ENCODE peak calls at places on chromosomes 16 and 17, in nine cellular contexts. P is trophoblast cell; B is naive thymus-derived CD8-positive, alpha-beta T cell; F is Daoy; N is left ventricle myocardium inferior; R is activated CD4-positive, alpha-beta T cell treated with anti-CD3 and anti-CD28 coated beads, Interleukin-2, amount 10 ng/mL, durations not matched to agents 7 days and 5 days; Z is Caki2; C is H7; G is dorsolateral prefrontal cortex. I is an unnamed sample.

GRCh38 chr16:10681310-10682308 is 13.1 kb downstream of the TEKT5 start:
- DNase-seq in P (no peak), B (no peak), F (no peak), N (no peak), R (no peak), Z (no peak), C (no peak), G (no peak), I (no peak)

GRCh38 chr16:35195864-35196216 is 1736.4 kb downstream of the TP53TG3F start:
- DNase-seq in P (no peak), B (no peak), F (no peak), N (no peak), R (no peak), Z (no peak), C (no peak), G (no peak), I (no peak)

GRCh38 chr16:72406390-72406789 is 234.4 kb upstream of the PMFBP1 start:
- DNase-seq in P (no peak), B (no peak), F (no peak), N (no peak), R (no peak), Z (no peak), C (no peak), G (no peak), I (no peak)

GRCh38 chr17:68437979-68438877 is 19.1 kb downstream of the WIPI1 start:
- DNase-seq in P (no peak), B (peak), F (peak), N (peak), R (peak), Z (no peak), C (no peak), G (no peak), I (no peak)

GRCh38 chr17:76188213-76189060 is 47.4 kb upstream of the FOXJ1 start:
- DNase-seq in P (no peak), B (no peak), F (no peak), N (no peak), R (no peak), Z (no peak), C (no peak), G (no peak), I (no peak)

GRCh38 chr17:65659512-65659911 is 98.1 kb upstream of the AXIN2 start:
- DNase-seq in P (no peak), B (no peak), F (no peak), N (no peak), R (no peak), Z (no peak), C (no peak), G (no peak), I (no peak)

GRCh38 chr17:40312893-40313659 is 4.1 kb downstream of the RARA start:
- DNase-seq in P (no peak), B (no peak), F (no peak), N (peak), R (no peak), Z (no peak), C (peak), G (no peak), I (no peak)

GRCh38 chr17:33469911-33470310 is 176.8 kb upstream of the ASIC2 start:
- DNase-seq in P (peak), B (no peak), F (peak), N (no peak), R (no peak), Z (no peak), C (no peak), G (no peak), I (no peak)

GRCh38 chr16:67249762-67250327 is 1.1 kb downstream of the SLC9A5 start:
- DNase-seq in P (no peak), B (no peak), F (no peak), N (no peak), R (no peak), Z (no peak), C (no peak), G (no peak), I (no peak)